ENCODE peak calls at places on chromosomes 11 and 22, in nine cellular contexts. One of them, this sample, is unnamed.

GRCh38 chr11:127042445-127042844 is 41.9 kb upstream of the KIRREL3 start:
- DNase-seq in neural progenitor cell: no peak
- DNase-seq in naive thymus-derived CD4-positive, alpha-beta T cell: no peak
- DNase-seq in cardiac muscle cell: no peak
- DNase-seq in AG04450: peak; percentile 16
- DNase-seq in fibroblast of pulmonary artery: no peak
- DNase-seq in lower lobe of right lung: no peak
- DNase-seq in CD8-positive, alpha-beta T cell: no peak
- DNase-seq in CD4-positive, CD25-positive, alpha-beta regulatory T cell: no peak
- DNase-seq in this sample: no peak

GRCh38 chr11:8382436-8383053 is 118.9 kb upstream of the LMO1 start:
- DNase-seq in neural progenitor cell: no peak
- DNase-seq in naive thymus-derived CD4-positive, alpha-beta T cell: no peak
- DNase-seq in cardiac muscle cell: peak; percentile 29
- DNase-seq in AG04450: no peak
- DNase-seq in fibroblast of pulmonary artery: peak; percentile 3
- DNase-seq in lower lobe of right lung: no peak
- DNase-seq in CD8-positive, alpha-beta T cell: no peak
- DNase-seq in CD4-positive, CD25-positive, alpha-beta regulatory T cell: no peak
- DNase-seq in this sample: no peak

GRCh38 chr11:108559340-108559739 is 34.2 kb downstream of the EXPH5 start:
- DNase-seq in neural progenitor cell: no peak
- DNase-seq in naive thymus-derived CD4-positive, alpha-beta T cell: peak; percentile 48
- DNase-seq in cardiac muscle cell: peak; percentile 66
- DNase-seq in AG04450: no peak
- DNase-seq in fibroblast of pulmonary artery: peak; percentile 26
- DNase-seq in lower lobe of right lung: no peak
- DNase-seq in CD8-positive, alpha-beta T cell: no peak
- DNase-seq in CD4-positive, CD25-positive, alpha-beta regulatory T cell: peak; percentile 26
- DNase-seq in this sample: no peak

GRCh38 chr11:3894128-3894731 is 38.8 kb downstream of the STIM1 start:
- DNase-seq in neural progenitor cell: no peak
- DNase-seq in naive thymus-derived CD4-positive, alpha-beta T cell: peak; percentile 15
- DNase-seq in cardiac muscle cell: peak; percentile 46
- DNase-seq in AG04450: no peak
- DNase-seq in fibroblast of pulmonary artery: peak; percentile 18
- DNase-seq in lower lobe of right lung: peak; percentile 55
- DNase-seq in CD8-positive, alpha-beta T cell: no peak
- DNase-seq in CD4-positive, CD25-positive, alpha-beta regulatory T cell: peak; percentile 61
- DNase-seq in this sample: no peak

GRCh38 chr11:316031-316701 is 2.3 kb downstream of the IFITM1 start:
- DNase-seq in neural progenitor cell: peak; percentile 50
- DNase-seq in naive thymus-derived CD4-positive, alpha-beta T cell: no peak
- DNase-seq in cardiac muscle cell: no peak
- DNase-seq in AG04450: no peak
- DNase-seq in fibroblast of pulmonary artery: no peak
- DNase-seq in lower lobe of right lung: peak; percentile 54
- DNase-seq in CD8-positive, alpha-beta T cell: no peak
- DNase-seq in CD4-positive, CD25-positive, alpha-beta regulatory T cell: peak; percentile 45
- DNase-seq in this sample: peak; percentile 51

GRCh38 chr11:19631657-19632325 is 80.8 kb upstream of the NAV2 start:
- DNase-seq in neural progenitor cell: no peak
- DNase-seq in naive thymus-derived CD4-positive, alpha-beta T cell: no peak
- DNase-seq in cardiac muscle cell: peak; percentile 44
- DNase-seq in AG04450: no peak
- DNase-seq in fibroblast of pulmonary artery: no peak
- DNase-seq in lower lobe of right lung: no peak
- DNase-seq in CD8-positive, alpha-beta T cell: no peak
- DNase-seq in CD4-positive, CD25-positive, alpha-beta regulatory T cell: no peak
- DNase-seq in this sample: no peak

GRCh38 chr22:42959472-42960145 is 55.3 kb downstream of the PACSIN2 start:
- DNase-seq in neural progenitor cell: no peak
- DNase-seq in naive thymus-derived CD4-positive, alpha-beta T cell: no peak
- DNase-seq in cardiac muscle cell: peak; percentile 92
- DNase-seq in AG04450: peak; percentile 48
- DNase-seq in fibroblast of pulmonary artery: peak; percentile 95
- DNase-seq in lower lobe of right lung: no peak
- DNase-seq in CD8-positive, alpha-beta T cell: no peak
- DNase-seq in CD4-positive, CD25-positive, alpha-beta regulatory T cell: peak; percentile 42
- DNase-seq in this sample: no peak

GRCh38 chr11:67270256-67271211 is 4.3 kb downstream of the GRK2 start:
- DNase-seq in neural progenitor cell: peak; percentile 77
- DNase-seq in naive thymus-derived CD4-positive, alpha-beta T cell: peak; percentile 38
- DNase-seq in cardiac muscle cell: peak; percentile 47
- DNase-seq in AG04450: no peak
- DNase-seq in fibroblast of pulmonary artery: peak; percentile 39
- DNase-seq in lower lobe of right lung: peak; percentile 69
- DNase-seq in CD8-positive, alpha-beta T cell: no peak
- DNase-seq in CD4-positive, CD25-positive, alpha-beta regulatory T cell: peak; percentile 45
- DNase-seq in this sample: peak; percentile 54

GRCh38 chr11:121553806-121554205 is 101.0 kb upstream of the SORL1-AS1 start:
- DNase-seq in neural progenitor cell: no peak
- DNase-seq in naive thymus-derived CD4-positive, alpha-beta T cell: no peak
- DNase-seq in cardiac muscle cell: peak; percentile 22
- DNase-seq in AG04450: no peak
- DNase-seq in fibroblast of pulmonary artery: peak; percentile 14
- DNase-seq in lower lobe of right lung: no peak
- DNase-seq in CD8-positive, alpha-beta T cell: no peak
- DNase-seq in CD4-positive, CD25-positive, alpha-beta regulatory T cell: no peak
- DNase-seq in this sample: no peak

GRCh38 chr11:36953986-36954385 is 355.9 kb upstream of the RAG2 start:
- DNase-seq in neural progenitor cell: no peak
- DNase-seq in naive thymus-derived CD4-positive, alpha-beta T cell: no peak
- DNase-seq in cardiac muscle cell: peak; percentile 7
- DNase-seq in AG04450: no peak
- DNase-seq in fibroblast of pulmonary artery: peak; percentile 18
- DNase-seq in lower lobe of right lung: no peak
- DNase-seq in CD8-positive, alpha-beta T cell: no peak
- DNase-seq in CD4-positive, CD25-positive, alpha-beta regulatory T cell: no peak
- DNase-seq in this sample: no peak

GRCh38 chr11:47950396-47950795 is 30.0 kb upstream of the PTPRJ start:
- DNase-seq in neural progenitor cell: no peak
- DNase-seq in naive thymus-derived CD4-positive, alpha-beta T cell: peak; percentile 78
- DNase-seq in cardiac muscle cell: peak; percentile 76
- DNase-seq in AG04450: no peak
- DNase-seq in fibroblast of pulmonary artery: peak; percentile 22
- DNase-seq in lower lobe of right lung: peak; percentile 54
- DNase-seq in CD8-positive, alpha-beta T cell: peak; percentile 33
- DNase-seq in CD4-positive, CD25-positive, alpha-beta regulatory T cell: peak; percentile 96
- DNase-seq in this sample: peak; percentile 56

GRCh38 chr11:48052183-48053040 is 72.1 kb downstream of the PTPRJ start:
- DNase-seq in neural progenitor cell: peak; percentile 24
- DNase-seq in naive thymus-derived CD4-positive, alpha-beta T cell: no peak
- DNase-seq in cardiac muscle cell: peak; percentile 57
- DNase-seq in AG04450: peak; percentile 47
- DNase-seq in fibroblast of pulmonary artery: peak; percentile 46
- DNase-seq in lower lobe of right lung: peak; percentile 85
- DNase-seq in CD8-positive, alpha-beta T cell: no peak
- DNase-seq in CD4-positive, CD25-positive, alpha-beta regulatory T cell: no peak
- DNase-seq in this sample: no peak

GRCh38 chr11:48019230-48019584 is 38.8 kb downstream of the PTPRJ start:
- DNase-seq in neural progenitor cell: peak; percentile 70
- DNase-seq in naive thymus-derived CD4-positive, alpha-beta T cell: no peak
- DNase-seq in cardiac muscle cell: peak; percentile 44
- DNase-seq in AG04450: no peak
- DNase-seq in fibroblast of pulmonary artery: peak; percentile 31
- DNase-seq in lower lobe of right lung: no peak
- DNase-seq in CD8-positive, alpha-beta T cell: no peak
- DNase-seq in CD4-positive, CD25-positive, alpha-beta regulatory T cell: peak; percentile 76
- DNase-seq in this sample: peak; percentile 41

GRCh38 chr11:128910583-128910982 is 19.4 kb downstream of the KCNJ5 start:
- DNase-seq in neural progenitor cell: no peak
- DNase-seq in naive thymus-derived CD4-positive, alpha-beta T cell: no peak
- DNase-seq in cardiac muscle cell: no peak
- DNase-seq in AG04450: peak; percentile 18
- DNase-seq in fibroblast of pulmonary artery: no peak
- DNase-seq in lower lobe of right lung: no peak
- DNase-seq in CD8-positive, alpha-beta T cell: no peak
- DNase-seq in CD4-positive, CD25-positive, alpha-beta regulatory T cell: no peak
- DNase-seq in this sample: no peak

GRCh38 chr22:39545310-39546063 is 12.9 kb upstream of the RPS19BP1 start:
- DNase-seq in neural progenitor cell: peak; percentile 88
- DNase-seq in naive thymus-derived CD4-positive, alpha-beta T cell: peak; percentile 68
- DNase-seq in cardiac muscle cell: peak; percentile 61
- DNase-seq in AG04450: no peak
- DNase-seq in fibroblast of pulmonary artery: peak; percentile 43
- DNase-seq in lower lobe of right lung: no peak
- DNase-seq in CD8-positive, alpha-beta T cell: peak; percentile 67
- DNase-seq in CD4-positive, CD25-positive, alpha-beta regulatory T cell: peak; percentile 55
- DNase-seq in this sample: peak; percentile 68

GRCh38 chr22:18035740-18036139 is 11.4 kb upstream of the MICAL3 start:
- DNase-seq in neural progenitor cell: no peak
- DNase-seq in naive thymus-derived CD4-positive, alpha-beta T cell: no peak
- DNase-seq in cardiac muscle cell: peak; percentile 46
- DNase-seq in AG04450: no peak
- DNase-seq in fibroblast of pulmonary artery: no peak
- DNase-seq in lower lobe of right lung: peak; percentile 52
- DNase-seq in CD8-positive, alpha-beta T cell: no peak
- DNase-seq in CD4-positive, CD25-positive, alpha-beta regulatory T cell: no peak
- DNase-seq in this sample: no peak

DNA sequence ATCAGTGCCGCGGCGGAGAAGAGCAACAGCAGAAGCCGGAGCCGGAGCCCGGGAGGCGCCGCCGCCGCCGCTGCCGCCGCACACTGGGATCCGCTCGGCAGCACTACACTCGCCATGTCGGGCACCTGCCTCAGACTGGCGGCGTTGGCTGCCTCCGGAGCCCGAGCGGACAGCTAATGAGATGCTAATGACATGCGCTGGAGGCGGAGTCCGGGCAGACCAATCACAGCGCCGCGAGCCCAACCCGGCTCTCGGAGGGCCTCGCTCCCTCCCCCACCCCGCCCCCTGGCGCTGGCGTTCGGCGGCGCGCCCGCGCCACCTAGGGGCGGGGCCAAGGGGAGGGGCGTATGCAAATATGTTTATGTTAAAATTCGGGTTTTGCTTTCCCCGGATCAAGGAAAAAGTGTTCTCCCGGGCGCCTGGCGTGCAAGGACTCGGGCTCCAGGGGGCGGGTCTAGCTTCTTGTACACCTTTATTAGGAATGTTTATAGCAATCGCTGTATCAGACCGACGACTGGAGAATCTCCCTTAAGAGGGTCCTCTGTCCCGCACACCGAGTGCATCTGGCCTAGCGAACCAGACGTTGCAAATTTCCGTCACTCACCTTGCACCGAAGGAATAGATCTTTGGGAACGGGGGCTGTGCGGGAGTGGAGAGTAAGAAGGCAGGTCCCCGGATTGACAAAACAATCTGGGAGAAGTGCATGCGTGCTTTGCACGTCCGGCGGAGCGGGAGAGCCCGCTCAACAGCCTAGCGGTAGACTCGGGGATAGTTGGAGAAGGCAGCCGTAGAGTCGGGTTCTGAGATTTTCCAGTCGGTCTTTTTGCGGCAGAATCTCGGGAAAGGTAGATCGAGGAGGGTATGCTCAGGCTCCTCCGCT is at the start of gene CADM1:
- DNase-seq in neural progenitor cell: peak; percentile 99
- DNase-seq in naive thymus-derived CD4-positive, alpha-beta T cell: peak; percentile 60
- DNase-seq in cardiac muscle cell: peak; percentile 82
- DNase-seq in AG04450: peak; percentile 87
- DNase-seq in fibroblast of pulmonary artery: peak; percentile 66
- DNase-seq in lower lobe of right lung: peak; percentile 96
- DNase-seq in CD8-positive, alpha-beta T cell: peak; percentile 66
- DNase-seq in CD4-positive, CD25-positive, alpha-beta regulatory T cell: peak; percentile 55
- DNase-seq in this sample: peak; percentile 79
- H3K4me3 ChIP-seq in neural progenitor cell: peak within 1 kb of the TSS; percentile 77
- H3K4me3 ChIP-seq in naive thymus-derived CD4-positive, alpha-beta T cell: peak within 1 kb of the TSS; percentile 80
- H3K4me3 ChIP-seq in cardiac muscle cell: peak within 1 kb of the TSS; percentile 71
- H3K4me3 ChIP-seq in AG04450: peak within 1 kb of the TSS; percentile 91
- H3K4me3 ChIP-seq in fibroblast of pulmonary artery: peak within 1 kb of the TSS; percentile 48
- H3K4me3 ChIP-seq in lower lobe of right lung: peak within 1 kb of the TSS; percentile 63
- H3K4me3 ChIP-seq in CD8-positive, alpha-beta T cell: peak within 1 kb of the TSS; percentile 53
- H3K4me3 ChIP-seq in CD4-positive, CD25-positive, alpha-beta regulatory T cell: peak within 1 kb of the TSS; percentile 66
- H3K4me3 ChIP-seq in this sample: peak within 1 kb of the TSS; percentile 54

GRCh38 chr11:114799524-114799923 is 121.2 kb downstream of the NXPE2 start:
- DNase-seq in neural progenitor cell: peak; percentile 72
- DNase-seq in naive thymus-derived CD4-positive, alpha-beta T cell: no peak
- DNase-seq in cardiac muscle cell: no peak
- DNase-seq in AG04450: no peak
- DNase-seq in fibroblast of pulmonary artery: no peak
- DNase-seq in lower lobe of right lung: no peak
- DNase-seq in CD8-positive, alpha-beta T cell: no peak
- DNase-seq in CD4-positive, CD25-positive, alpha-beta regulatory T cell: no peak
- DNase-seq in this sample: no peak
- H3K4me3 ChIP-seq in neural progenitor cell: no peak overlapping the region
- H3K4me3 ChIP-seq in naive thymus-derived CD4-positive, alpha-beta T cell: no peak overlapping the region
- H3K4me3 ChIP-seq in cardiac muscle cell: no peak overlapping the region
- H3K4me3 ChIP-seq in AG04450: no peak overlapping the region
- H3K4me3 ChIP-seq in fibroblast of pulmonary artery: no peak overlapping the region
- H3K4me3 ChIP-seq in lower lobe of right lung: no peak overlapping the region
- H3K4me3 ChIP-seq in CD8-positive, alpha-beta T cell: no peak overlapping the region
- H3K4me3 ChIP-seq in CD4-positive, CD25-positive, alpha-beta regulatory T cell: no peak overlapping the region
- H3K4me3 ChIP-seq in this sample: no peak overlapping the region

DNA sequence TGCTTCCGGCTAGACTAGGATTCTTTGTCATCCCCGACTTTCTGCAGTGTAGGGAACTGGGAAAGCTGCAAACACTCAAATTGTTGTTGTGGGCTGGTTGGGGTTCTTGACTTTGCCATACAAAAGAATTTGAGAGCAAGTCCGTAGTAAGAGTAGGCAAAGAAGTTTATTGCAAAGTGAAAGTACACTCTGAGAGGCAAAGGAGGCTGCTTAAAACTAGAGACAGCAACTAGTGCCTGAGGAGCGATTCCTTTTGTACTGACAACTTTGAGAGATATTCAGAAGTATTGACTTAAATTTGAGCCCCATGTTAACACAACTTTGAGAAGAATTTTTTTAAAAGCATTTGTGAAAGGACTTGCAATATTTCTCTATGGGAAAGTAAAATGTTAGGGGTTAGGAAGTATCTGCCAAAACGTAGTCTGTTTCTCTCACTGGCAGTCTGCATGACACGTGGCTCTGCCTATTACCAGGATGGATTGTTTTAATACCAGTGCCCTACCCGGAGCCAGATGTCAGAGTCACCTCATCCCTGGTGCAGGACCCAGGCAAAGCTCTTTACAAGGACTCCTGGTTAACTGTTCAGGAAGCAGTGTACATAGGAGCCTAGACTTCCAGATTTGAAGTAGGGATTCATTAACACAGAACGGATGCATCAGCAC is 85.0 kb upstream of the CLPB start:
- DNase-seq in neural progenitor cell: no peak
- DNase-seq in naive thymus-derived CD4-positive, alpha-beta T cell: peak; percentile 25
- DNase-seq in cardiac muscle cell: no peak
- DNase-seq in AG04450: no peak
- DNase-seq in fibroblast of pulmonary artery: no peak
- DNase-seq in lower lobe of right lung: no peak
- DNase-seq in CD8-positive, alpha-beta T cell: no peak
- DNase-seq in CD4-positive, CD25-positive, alpha-beta regulatory T cell: peak; percentile 40
- DNase-seq in this sample: no peak
- H3K4me3 ChIP-seq in neural progenitor cell: no peak overlapping the region
- H3K4me3 ChIP-seq in naive thymus-derived CD4-positive, alpha-beta T cell: peak overlapping the region; percentile 33
- H3K4me3 ChIP-seq in cardiac muscle cell: no peak overlapping the region
- H3K4me3 ChIP-seq in AG04450: peak overlapping the region; percentile 40
- H3K4me3 ChIP-seq in fibroblast of pulmonary artery: peak overlapping the region; percentile 10
- H3K4me3 ChIP-seq in lower lobe of right lung: peak overlapping the region; percentile 40
- H3K4me3 ChIP-seq in CD8-positive, alpha-beta T cell: peak overlapping the region; percentile 21
- H3K4me3 ChIP-seq in CD4-positive, CD25-positive, alpha-beta regulatory T cell: peak overlapping the region; percentile 86
- H3K4me3 ChIP-seq in this sample: peak overlapping the region; percentile 40

DNA sequence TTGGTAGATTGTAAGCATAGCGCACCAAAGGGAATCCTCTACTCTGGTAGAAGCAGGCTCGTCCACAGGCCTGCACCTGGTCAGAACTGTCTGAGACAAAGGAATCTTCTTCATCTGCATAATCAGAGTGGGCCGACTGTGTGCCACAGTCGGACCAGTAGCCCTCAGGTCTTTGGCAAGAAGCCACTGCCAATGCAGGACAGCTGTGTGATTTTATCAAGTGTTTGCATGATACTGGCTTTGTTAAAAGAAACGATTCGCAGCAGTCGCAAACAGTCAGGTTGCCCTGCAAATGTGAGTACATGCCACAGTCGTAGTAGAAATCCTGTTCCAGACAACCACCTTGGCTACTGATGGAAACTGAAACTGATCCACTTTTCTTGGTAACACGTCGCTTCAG is 4.9 kb upstream of the CCDC34 start:
- DNase-seq in neural progenitor cell: no peak
- DNase-seq in naive thymus-derived CD4-positive, alpha-beta T cell: no peak
- DNase-seq in cardiac muscle cell: no peak
- DNase-seq in AG04450: no peak
- DNase-seq in fibroblast of pulmonary artery: no peak
- DNase-seq in lower lobe of right lung: no peak
- DNase-seq in CD8-positive, alpha-beta T cell: no peak
- DNase-seq in CD4-positive, CD25-positive, alpha-beta regulatory T cell: no peak
- DNase-seq in this sample: no peak
- H3K4me3 ChIP-seq in neural progenitor cell: no peak overlapping the region
- H3K4me3 ChIP-seq in naive thymus-derived CD4-positive, alpha-beta T cell: no peak overlapping the region
- H3K4me3 ChIP-seq in cardiac muscle cell: no peak overlapping the region
- H3K4me3 ChIP-seq in AG04450: no peak overlapping the region
- H3K4me3 ChIP-seq in fibroblast of pulmonary artery: no peak overlapping the region
- H3K4me3 ChIP-seq in lower lobe of right lung: no peak overlapping the region
- H3K4me3 ChIP-seq in CD8-positive, alpha-beta T cell: no peak overlapping the region
- H3K4me3 ChIP-seq in CD4-positive, CD25-positive, alpha-beta regulatory T cell: no peak overlapping the region
- H3K4me3 ChIP-seq in this sample: no peak overlapping the region